ENCODE peak calls at places on chromosome 11, in ten cellular contexts. Y, K, N, Z, U, I, L, Q, D and X are unnamed samples.

GRCh38 chr11:66068923-66069714 is 953 bp upstream of the PACS1 start:
- DNase-seq in Y (no peak), K (no peak), N (peak; percentile 63), Z (peak; percentile 62), U (peak; percentile 68), I (no peak), L (no peak), Q (peak; percentile 28), D (no peak), X (peak; percentile 61)

GRCh38 chr11:47239889-47240288 is 8.7 kb downstream of the ACP2 start:
- DNase-seq in Y (no peak), K (no peak), N (no peak), Z (peak; percentile 15), U (no peak), I (no peak), L (no peak), Q (no peak), D (no peak), X (no peak)

GRCh38 chr11:96259053-96259837 is 83.8 kb downstream of the MAML2 start:
- DNase-seq in Y (no peak), K (no peak), N (peak; percentile 86), Z (no peak), U (no peak), I (no peak), L (peak; percentile 73), Q (no peak), D (no peak), X (no peak)

GRCh38 chr11:113474362-113475159 is 637 bp downstream of the DRD2 start:
- DNase-seq in Y (peak; percentile 19), K (peak; percentile 95), N (peak; percentile 66), Z (peak; percentile 51), U (peak; percentile 77), I (peak; percentile 2), L (peak; percentile 76), Q (peak; percentile 66), D (no peak), X (peak; percentile 56)

GRCh38 chr11:13917269-13917668 is 45.3 kb upstream of the SPON1 start:
- DNase-seq in Y (no peak), K (no peak), N (no peak), Z (no peak), U (no peak), I (no peak), L (no peak), Q (no peak), D (no peak), X (no peak)

GRCh38 chr11:70183483-70184176 is 19.5 kb upstream of the FADD start:
- DNase-seq in Y (no peak), K (no peak), N (no peak), Z (peak; percentile 51), U (no peak), I (no peak), L (no peak), Q (no peak), D (no peak), X (no peak)

GRCh38 chr11:44928807-44929206 is 21.9 kb downstream of the TP53I11 start:
- DNase-seq in Y (no peak), K (peak; percentile 71), N (no peak), Z (no peak), U (no peak), I (no peak), L (no peak), Q (no peak), D (no peak), X (no peak)

GRCh38 chr11:134032501-134033091 is 36.3 kb upstream of the JAM3 start:
- DNase-seq in Y (no peak), K (no peak), N (no peak), Z (no peak), U (no peak), I (no peak), L (no peak), Q (no peak), D (no peak), X (no peak)

GRCh38 chr11:15816270-15816871 is 540.0 kb downstream of the SOX6 start:
- DNase-seq in Y (no peak), K (no peak), N (peak; percentile 92), Z (peak; percentile 63), U (peak; percentile 40), I (no peak), L (no peak), Q (peak; percentile 41), D (no peak), X (no peak)

GRCh38 chr11:121310908-121311307 is 18.3 kb downstream of the SC5D start:
- DNase-seq in Y (no peak), K (no peak), N (no peak), Z (no peak), U (no peak), I (no peak), L (no peak), Q (no peak), D (no peak), X (no peak)

GRCh38 chr11:83641511-83641910 is 355.3 kb upstream of the CCDC90B start:
- DNase-seq in Y (no peak), K (peak; percentile 48), N (peak; percentile 6), Z (no peak), U (no peak), I (no peak), L (no peak), Q (peak; percentile 49), D (no peak), X (no peak)

GRCh38 chr11:313787-314547 is at the start of gene IFITM1:
- DNase-seq in Y (no peak), K (peak; percentile 60), N (peak; percentile 84), Z (no peak), U (peak; percentile 78), I (no peak), L (peak; percentile 23), Q (peak; percentile 53), D (no peak), X (peak; percentile 68)

GRCh38 chr11:112542479-112542878 is 281.8 kb upstream of the PLET1 start:
- DNase-seq in Y (no peak), K (no peak), N (no peak), Z (no peak), U (no peak), I (no peak), L (no peak), Q (no peak), D (no peak), X (no peak)

GRCh38 chr11:95849087-95849825 is 59.0 kb downstream of the CEP57 start:
- DNase-seq in Y (peak; percentile 7), K (peak; percentile 60), N (peak; percentile 82), Z (peak; percentile 66), U (peak; percentile 56), I (no peak), L (peak; percentile 33), Q (peak; percentile 64), D (no peak), X (peak; percentile 5)

GRCh38 chr11:128705124-128705920 is 11.4 kb downstream of the FLI1 start:
- DNase-seq in Y (no peak), K (no peak), N (no peak), Z (no peak), U (no peak), I (no peak), L (no peak), Q (no peak), D (no peak), X (no peak)

GRCh38 chr11:108933630-108934029 is 268.8 kb downstream of the DDX10 start:
- DNase-seq in Y (no peak), K (no peak), N (peak; percentile 85), Z (no peak), U (no peak), I (no peak), L (no peak), Q (no peak), D (no peak), X (no peak)

GRCh38 chr11:34719303-34719848 is 98.5 kb downstream of the EHF start:
- DNase-seq in Y (no peak), K (no peak), N (peak; percentile 3), Z (no peak), U (no peak), I (no peak), L (no peak), Q (no peak), D (no peak), X (no peak)

GRCh38 chr11:67113231-67113721 is 5.8 kb upstream of the KDM2A start:
- DNase-seq in Y (no peak), K (no peak), N (no peak), Z (no peak), U (peak; percentile 26), I (no peak), L (no peak), Q (no peak), D (no peak), X (peak; percentile 45)

GRCh38 chr11:6579681-6580080 is 23.7 kb downstream of the RRP8 start:
- DNase-seq in Y (no peak), K (no peak), N (no peak), Z (no peak), U (no peak), I (no peak), L (no peak), Q (no peak), D (no peak), X (no peak)

GRCh38 chr11:2355000-2355644 is 22.0 kb upstream of the CD81 start:
- DNase-seq in Y (no peak), K (no peak), N (peak; percentile 80), Z (no peak), U (no peak), I (no peak), L (no peak), Q (no peak), D (no peak), X (no peak)

GRCh38 chr11:3807856-3808845 is at the start of gene PGAP2:
- DNase-seq in Y (peak; percentile 41), K (peak; percentile 91), N (peak; percentile 35), Z (peak; percentile 55), U (peak; percentile 77), I (no peak), L (peak; percentile 76), Q (peak; percentile 44), D (peak; percentile 40), X (peak; percentile 60)

GRCh38 chr11:115391598-115391997 is 112.6 kb downstream of the CADM1 start:
- DNase-seq in Y (no peak), K (peak; percentile 63), N (peak; percentile 31), Z (no peak), U (no peak), I (no peak), L (no peak), Q (no peak), D (no peak), X (no peak)

GRCh38 chr11:72471005-72471898 is 36.9 kb upstream of the CLPB start:
- DNase-seq in Y (peak; percentile 51), K (peak; percentile 85), N (peak; percentile 62), Z (peak; percentile 63), U (peak; percentile 75), I (peak; percentile 11), L (peak; percentile 73), Q (peak; percentile 67), D (peak; percentile 19), X (peak; percentile 34)